ENCODE peak calls at places on chromosomes 12 and 14, in four cellular contexts. F is neuronal stem cell, V is IMR-90, B is mesenchymal stem cell. R is an unnamed sample. For H3K27me3, the result is how much of the 10 kb centered on the place peaks cover.

GRCh38 chr12:442235-442884 is 17.4 kb upstream of the B4GALNT3 start:
- DNase-seq in V (peak), F (peak), B (peak), R (peak)

GRCh38 chr12:6979021-6979420 is 8.3 kb downstream of the EMG1 start:
- DNase-seq in B (no peak), V (no peak), F (no peak), R (no peak)

GRCh38 chr12:5587701-5588100 is 155.8 kb downstream of the NTF3 start:
- DNase-seq in F (peak), V (no peak), B (no peak), R (peak)

GRCh38 chr12:8038659-8039114 is 6.2 kb downstream of the FOXJ2 start:
- DNase-seq in F (peak), B (peak), V (peak), R (peak)

GRCh38 chr12:116089080-116089479 is 188.4 kb downstream of the MED13L start:
- DNase-seq in V (peak), B (no peak), F (no peak), R (no peak)

GRCh38 chr12:50276912-50277671 is 6.2 kb downstream of the LIMA1 start:
- DNase-seq in V (peak), B (no peak), F (no peak), R (no peak)

GRCh38 chr12:40336573-40337199 is 111.9 kb downstream of the LRRK2 start:
- DNase-seq in B (peak), V (peak), F (no peak), R (no peak)

GRCh38 chr12:123678981-123679380 is 8.1 kb downstream of the TCTN2 start:
- DNase-seq in V (no peak), F (no peak), B (no peak), R (no peak)

GRCh38 chr14:47270715-47271114 is 404.7 kb downstream of the MDGA2 start:
- DNase-seq in B (peak), F (no peak), V (no peak), R (no peak)

GRCh38 chr14:24093901-24094838 is at the start of gene PCK2:
- DNase-seq in V (peak), F (peak), B (peak), R (peak)
- H2BK15ac ChIP-seq in V (peak), F (peak), B (peak), R (no peak)

GRCh38 chr14:31880935-31881334 is 196.2 kb upstream of the ARHGAP5 start:
- DNase-seq in F (no peak), B (peak), V (peak), R (peak)
- H3K18ac ChIP-seq in F (no peak), B (peak), V (peak), R (no peak)

GRCh38 chr12:53991077-53991460 is 6.1 kb downstream of the HOXC10 start:
- DNase-seq in F (no peak), V (no peak), B (no peak), R (no peak)
- H3K27me3 ChIP-seq in F (half or more), V (half or more), B (under half), R (half or more)

GRCh38 chr14:76413962-76414665 is 38.2 kb downstream of the ESRRB start:
- DNase-seq in V (no peak), F (peak), B (no peak), R (no peak)

GRCh38 chr14:76408877-76409276 is 32.9 kb downstream of the ESRRB start:
- DNase-seq in V (no peak), F (no peak), B (no peak), R (no peak)

GRCh38 chr14:76412501-76412900 is 36.6 kb downstream of the ESRRB start:
- DNase-seq in F (no peak), B (no peak), V (no peak), R (no peak)

GRCh38 chr14:76407449-76408150 is 31.7 kb downstream of the ESRRB start:
- DNase-seq in F (no peak), V (no peak), B (no peak), R (no peak)

GRCh38 chr14:76413106-76413961 is 37.4 kb downstream of the ESRRB start:
- DNase-seq in F (no peak), B (no peak), V (no peak), R (no peak)
- H2BK15ac ChIP-seq in F (peak), B (no peak), V (no peak), R (no peak)

DNA sequence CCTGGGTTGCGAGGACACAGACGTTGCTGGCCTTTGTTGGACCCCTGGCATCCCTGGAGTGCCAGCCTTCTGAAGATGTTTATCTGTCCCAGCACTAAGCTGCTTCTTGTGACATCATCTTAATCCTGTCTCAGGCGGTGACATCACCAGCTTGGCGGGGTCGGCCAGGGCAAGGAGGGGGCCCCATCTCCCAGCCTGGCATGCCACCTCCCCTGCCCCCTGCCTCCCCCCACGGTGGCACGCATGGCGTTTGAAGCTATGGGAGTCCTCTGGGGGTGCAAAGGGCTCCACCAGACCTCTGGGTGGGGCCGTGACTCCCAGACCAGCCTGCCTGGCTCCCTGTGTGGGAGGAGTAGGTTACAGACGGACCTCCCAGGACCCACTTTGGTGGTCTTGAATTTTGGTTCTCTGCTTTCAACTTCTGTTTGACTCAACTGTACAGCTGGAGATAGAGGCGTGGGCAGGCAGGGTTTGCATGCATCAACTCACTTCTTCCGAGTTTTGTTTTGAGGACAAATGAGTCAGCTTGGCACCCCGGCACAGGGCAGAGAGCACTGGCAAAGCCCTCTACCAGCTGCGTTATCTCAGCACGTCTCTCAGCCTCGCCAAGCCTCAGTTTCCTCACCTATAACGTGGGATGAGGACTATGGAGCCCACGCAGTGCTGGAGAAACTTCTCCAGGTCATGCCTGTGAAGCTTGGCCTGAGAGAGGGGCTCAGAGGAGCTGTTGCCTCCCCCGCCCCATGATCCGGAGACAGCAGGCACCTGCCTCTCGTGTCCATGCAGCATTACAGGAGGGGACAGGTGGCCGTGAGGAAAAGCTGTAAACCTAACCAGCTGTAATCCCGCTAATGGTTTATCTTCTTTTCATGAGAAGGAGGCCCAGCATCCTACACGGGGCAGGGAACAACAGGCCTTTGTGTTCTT is 38.8 kb upstream of the EML1 start:
- DNase-seq in V (no peak), B (peak), F (no peak), R (no peak)
- H3K18ac ChIP-seq in V (peak), B (peak), F (peak), R (no peak)

DNA sequence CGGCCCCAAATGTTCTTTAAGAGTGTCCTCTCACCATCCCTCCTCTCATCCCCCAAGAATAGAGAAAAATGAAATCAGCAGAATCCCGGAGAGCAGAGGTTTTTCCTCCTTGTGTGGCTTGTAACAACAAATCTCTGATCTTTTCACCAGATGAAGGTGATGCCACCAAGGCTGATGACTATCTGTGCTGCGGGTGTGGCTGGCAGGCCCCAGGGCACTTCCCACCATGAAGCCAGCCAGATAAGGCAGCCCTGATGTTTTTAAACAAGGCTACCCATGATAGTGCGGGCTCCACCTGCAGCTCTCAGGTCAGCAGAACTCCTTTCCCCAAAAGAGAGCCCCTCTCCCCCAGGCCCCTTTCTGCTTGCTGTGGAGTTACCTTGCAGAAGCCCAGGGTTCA is 58.0 kb upstream of the PARP11 start:
- DNase-seq in B (no peak), F (no peak), V (no peak), R (no peak)
- H3K27me3 ChIP-seq in B (under half), F (under half), V (under half), R (under half)

GRCh38 chr12:130049666-130050065 is 112.6 kb upstream of the FZD10 start:
- DNase-seq in F (no peak), V (no peak), B (no peak), R (peak)

GRCh38 chr12:130051900-130052299 is 110.4 kb upstream of the FZD10 start:
- DNase-seq in V (no peak), F (no peak), B (no peak), R (no peak)

GRCh38 chr12:130053641-130054040 is 108.6 kb upstream of the FZD10 start:
- DNase-seq in B (no peak), V (no peak), F (peak), R (peak)

GRCh38 chr12:130054803-130055202 is 107.5 kb upstream of the FZD10 start:
- DNase-seq in B (peak), V (no peak), F (no peak), R (no peak)
- H2BK15ac ChIP-seq in B (no peak), V (no peak), F (no peak), R (no peak)